ENCODE peak calls at places on chromosome 2, in eight cellular contexts. W is AG04450; R is activated CD4-positive, alpha-beta T cell treated with anti-CD3 and anti-CD28 coated beads, Interleukin-2, amount 50 U/mL, for 1 hour; Y is Peyer's patch; H is K562; E is lower lobe of right lung; O is SK-N-SH; V is cardiac fibroblast. S is an unnamed sample.

GRCh38 chr2:235820571-235820970 is 326.7 kb downstream of the AGAP1 start:
- DNase-seq in W (no peak), R (no peak), Y (no peak), H (no peak), E (no peak), O (no peak), V (peak; percentile 5), S (no peak)

GRCh38 chr2:118032169-118033013 is 18.5 kb upstream of the CCDC93 start:
- DNase-seq in W (no peak), R (peak; percentile 24), Y (peak; percentile 75), H (peak; percentile 53), E (no peak), O (peak; percentile 53), V (peak; percentile 58), S (no peak)

GRCh38 chr2:86747708-86748627 is 27.9 kb downstream of the RMND5A start:
- DNase-seq in W (peak; percentile 53), R (no peak), Y (peak; percentile 54), H (peak; percentile 30), E (no peak), O (no peak), V (peak; percentile 91), S (peak; percentile 55)

GRCh38 chr2:34998726-34999125 is 1356.9 kb upstream of the CRIM1 start:
- DNase-seq in W (no peak), R (no peak), Y (no peak), H (no peak), E (no peak), O (no peak), V (no peak), S (no peak)

GRCh38 chr2:41167014-41167413 is 715.1 kb upstream of the SLC8A1 start:
- DNase-seq in W (no peak), R (no peak), Y (no peak), H (no peak), E (no peak), O (no peak), V (no peak), S (no peak)

GRCh38 chr2:1600191-1601063 is 143.9 kb downstream of the PXDN start:
- DNase-seq in W (peak; percentile 81), R (no peak), Y (no peak), H (no peak), E (no peak), O (no peak), V (no peak), S (no peak)

GRCh38 chr2:62398295-62398855 is 107.6 kb downstream of the TMEM17 start:
- DNase-seq in W (no peak), R (no peak), Y (no peak), H (no peak), E (no peak), O (no peak), V (no peak), S (no peak)

GRCh38 chr2:185255566-185255965 is 483.0 kb upstream of the FSIP2 start:
- DNase-seq in W (no peak), R (no peak), Y (no peak), H (no peak), E (no peak), O (no peak), V (no peak), S (peak; percentile 28)

GRCh38 chr2:186256540-186256939 is 229.5 kb upstream of the ZC3H15 start:
- DNase-seq in W (no peak), R (no peak), Y (no peak), H (peak; percentile 23), E (no peak), O (peak; percentile 26), V (peak; percentile 67), S (no peak)

GRCh38 chr2:158760887-158761286 is 34.2 kb upstream of the DAPL1 start:
- DNase-seq in W (no peak), R (no peak), Y (no peak), H (no peak), E (no peak), O (no peak), V (no peak), S (no peak)

GRCh38 chr2:38375711-38376345 is 1.2 kb downstream of the ATL2 start:
- DNase-seq in W (no peak), R (no peak), Y (peak; percentile 80), H (no peak), E (peak; percentile 74), O (peak; percentile 78), V (peak; percentile 33), S (peak; percentile 49)

GRCh38 chr2:219059725-219060682 is 717 bp downstream of the IHH start:
- DNase-seq in W (no peak), R (no peak), Y (peak; percentile 55), H (no peak), E (no peak), O (peak; percentile 74), V (no peak), S (no peak)

GRCh38 chr2:184554736-184555135 is 43.6 kb upstream of the ZNF804A start:
- DNase-seq in W (no peak), R (no peak), Y (no peak), H (no peak), E (no peak), O (no peak), V (no peak), S (no peak)

GRCh38 chr2:11535899-11536344 is 2.1 kb downstream of the GREB1 start:
- DNase-seq in W (no peak), R (no peak), Y (no peak), H (no peak), E (no peak), O (peak; percentile 76), V (no peak), S (no peak)

GRCh38 chr2:101817488-101817887 is 120.0 kb downstream of the MAP4K4 start:
- DNase-seq in W (no peak), R (no peak), Y (no peak), H (no peak), E (no peak), O (no peak), V (no peak), S (no peak)

GRCh38 chr2:171086352-171087290 is 74.1 kb downstream of the TLK1 start:
- DNase-seq in W (peak; percentile 7), R (peak; percentile 60), Y (peak; percentile 77), H (peak; percentile 75), E (no peak), O (peak; percentile 46), V (peak; percentile 74), S (peak; percentile 11)

GRCh38 chr2:71779306-71779855 is 326.0 kb downstream of the DYSF start:
- DNase-seq in W (peak; percentile 39), R (no peak), Y (no peak), H (no peak), E (no peak), O (no peak), V (peak; percentile 39), S (no peak)

GRCh38 chr2:18682681-18683080 is 93.3 kb upstream of the NT5C1B start:
- DNase-seq in W (no peak), R (no peak), Y (no peak), H (no peak), E (no peak), O (no peak), V (no peak), S (no peak)

GRCh38 chr2:74532222-74532621 is 2.5 kb downstream of the HTRA2 start:
- DNase-seq in W (no peak), R (no peak), Y (no peak), H (peak; percentile 41), E (no peak), O (no peak), V (peak; percentile 66), S (no peak)

GRCh38 chr2:127678991-127679390 is 3.7 kb upstream of the LIMS2 start:
- DNase-seq in W (no peak), R (no peak), Y (no peak), H (no peak), E (no peak), O (peak; percentile 25), V (no peak), S (no peak)

GRCh38 chr2:206856474-206856873 is 82.8 kb upstream of the CPO start:
- DNase-seq in W (peak; percentile 2), R (no peak), Y (no peak), H (no peak), E (no peak), O (no peak), V (peak; percentile 48), S (no peak)

GRCh38 chr2:181273986-181274385 is 183.2 kb upstream of the ITGA4 start:
- DNase-seq in W (no peak), R (no peak), Y (no peak), H (no peak), E (no peak), O (no peak), V (no peak), S (no peak)

GRCh38 chr2:98772531-98772930 is 41.6 kb upstream of the MGAT4A start:
- DNase-seq in W (no peak), R (no peak), Y (no peak), H (no peak), E (no peak), O (no peak), V (peak; percentile 55), S (no peak)

GRCh38 chr2:126908721-126909177 is 10.1 kb downstream of the TEX51 start:
- DNase-seq in W (no peak), R (no peak), Y (peak; percentile 13), H (no peak), E (no peak), O (peak; percentile 69), V (no peak), S (no peak)

GRCh38 chr2:42876280-42876840 is 84.0 kb upstream of the HAAO start:
- DNase-seq in W (no peak), R (no peak), Y (peak; percentile 45), H (no peak), E (no peak), O (no peak), V (no peak), S (no peak)

GRCh38 chr2:54557601-54558187 is 101.6 kb downstream of the SPTBN1 start:
- DNase-seq in W (no peak), R (peak; percentile 73), Y (peak; percentile 89), H (peak; percentile 81), E (peak; percentile 78), O (peak; percentile 70), V (peak; percentile 59), S (no peak)

GRCh38 chr2:8857709-8858108 is 20.3 kb upstream of the KIDINS220 start:
- DNase-seq in W (no peak), R (no peak), Y (no peak), H (no peak), E (no peak), O (no peak), V (no peak), S (peak; percentile 39)

GRCh38 chr2:57450170-57450569 is 596.4 kb upstream of the VRK2 start:
- DNase-seq in W (no peak), R (no peak), Y (no peak), H (no peak), E (no peak), O (no peak), V (no peak), S (no peak)

GRCh38 chr2:100302585-100302892 is 19.8 kb downstream of the LONRF2 start:
- DNase-seq in W (no peak), R (no peak), Y (no peak), H (no peak), E (no peak), O (no peak), V (no peak), S (no peak)

GRCh38 chr2:10680957-10681356 is 8.8 kb downstream of the NOL10 start:
- DNase-seq in W (no peak), R (no peak), Y (no peak), H (no peak), E (no peak), O (no peak), V (no peak), S (no peak)

GRCh38 chr2:218961229-218961628 is 1.8 kb downstream of the CDK5R2 start:
- DNase-seq in W (no peak), R (no peak), Y (no peak), H (no peak), E (no peak), O (no peak), V (no peak), S (no peak)

GRCh38 chr2:202491514-202491913 is 115.4 kb downstream of the BMPR2 start:
- DNase-seq in W (no peak), R (no peak), Y (no peak), H (no peak), E (no peak), O (no peak), V (no peak), S (no peak)

GRCh38 chr2:237726401-237726830 is 72.2 kb upstream of the RBM44 start:
- DNase-seq in W (peak; percentile 59), R (no peak), Y (peak; percentile 60), H (no peak), E (no peak), O (peak; percentile 65), V (peak; percentile 79), S (peak; percentile 60)

GRCh38 chr2:25979006-25979405 is 3.3 kb downstream of the KIF3C start:
- DNase-seq in W (no peak), R (no peak), Y (no peak), H (no peak), E (no peak), O (no peak), V (no peak), S (no peak)

S was measured in retinal pigment epithelial cell.